ENCODE peak calls at places on chromosomes 1 and 21, in nine cellular contexts. One of them, this sample, is unnamed.

GRCh38 chr21:33265664-33266049 is 510 bp upstream of the IL10RB start:
- DNase-seq in sigmoid colon: peak
- DNase-seq in spleen: peak
- DNase-seq in transverse colon: peak
- DNase-seq in fibroblast of pulmonary artery: no peak
- DNase-seq in GM10248: peak
- DNase-seq in glutamatergic neuron: no peak
- DNase-seq in GM13976: peak
- DNase-seq in H9: peak
- DNase-seq in this sample: peak

GRCh38 chr1:174077755-174078490 is 55.8 kb upstream of the RC3H1 start:
- DNase-seq in fibroblast of pulmonary artery: no peak
- DNase-seq in sigmoid colon: no peak
- DNase-seq in transverse colon: no peak
- DNase-seq in GM13976: no peak
- DNase-seq in H9: peak
- DNase-seq in spleen: no peak
- DNase-seq in glutamatergic neuron: no peak
- DNase-seq in GM10248: no peak
- DNase-seq in this sample: no peak

GRCh38 chr21:37475186-37475868 is 108.8 kb downstream of the DYRK1A start:
- DNase-seq in transverse colon: no peak
- DNase-seq in fibroblast of pulmonary artery: no peak
- DNase-seq in glutamatergic neuron: no peak
- DNase-seq in GM10248: no peak
- DNase-seq in H9: no peak
- DNase-seq in spleen: no peak
- DNase-seq in GM13976: no peak
- DNase-seq in sigmoid colon: no peak
- DNase-seq in this sample: no peak

GRCh38 chr1:116164890-116165176 is 53.6 kb downstream of the MAB21L3 start:
- DNase-seq in spleen: no peak
- DNase-seq in sigmoid colon: no peak
- DNase-seq in GM13976: no peak
- DNase-seq in H9: no peak
- DNase-seq in GM10248: no peak
- DNase-seq in glutamatergic neuron: no peak
- DNase-seq in transverse colon: no peak
- DNase-seq in fibroblast of pulmonary artery: no peak
- DNase-seq in this sample: no peak

GRCh38 chr1:173062156-173062938 is 11.6 kb upstream of the TNFSF18 start:
- DNase-seq in GM10248: no peak
- DNase-seq in sigmoid colon: no peak
- DNase-seq in fibroblast of pulmonary artery: peak
- DNase-seq in glutamatergic neuron: no peak
- DNase-seq in GM13976: no peak
- DNase-seq in H9: no peak
- DNase-seq in spleen: no peak
- DNase-seq in transverse colon: no peak
- DNase-seq in this sample: no peak

GRCh38 chr1:66628951-66629350 is 95.0 kb downstream of the SGIP1 start:
- DNase-seq in H9: no peak
- DNase-seq in GM13976: no peak
- DNase-seq in fibroblast of pulmonary artery: no peak
- DNase-seq in GM10248: no peak
- DNase-seq in spleen: no peak
- DNase-seq in sigmoid colon: no peak
- DNase-seq in glutamatergic neuron: no peak
- DNase-seq in transverse colon: no peak
- DNase-seq in this sample: no peak

GRCh38 chr1:116340506-116341240 is 32.4 kb upstream of the ATP1A1 start:
- DNase-seq in GM10248: no peak
- DNase-seq in H9: no peak
- DNase-seq in spleen: no peak
- DNase-seq in transverse colon: no peak
- DNase-seq in glutamatergic neuron: no peak
- DNase-seq in GM13976: no peak
- DNase-seq in sigmoid colon: no peak
- DNase-seq in fibroblast of pulmonary artery: no peak
- DNase-seq in this sample: no peak

GRCh38 chr1:167612986-167613385 is 17.0 kb upstream of the RCSD1 start:
- DNase-seq in transverse colon: no peak
- DNase-seq in H9: no peak
- DNase-seq in fibroblast of pulmonary artery: no peak
- DNase-seq in sigmoid colon: no peak
- DNase-seq in glutamatergic neuron: no peak
- DNase-seq in GM10248: no peak
- DNase-seq in spleen: no peak
- DNase-seq in GM13976: no peak
- DNase-seq in this sample: no peak

GRCh38 chr1:89900323-89900722 is 79.5 kb downstream of the LRRC8D start:
- DNase-seq in transverse colon: no peak
- DNase-seq in H9: no peak
- DNase-seq in fibroblast of pulmonary artery: no peak
- DNase-seq in glutamatergic neuron: no peak
- DNase-seq in GM10248: no peak
- DNase-seq in spleen: no peak
- DNase-seq in GM13976: no peak
- DNase-seq in sigmoid colon: no peak
- DNase-seq in this sample: no peak

GRCh38 chr1:10430216-10431064 is at the start of gene CENPS:
- DNase-seq in sigmoid colon: peak
- DNase-seq in GM10248: peak
- DNase-seq in spleen: peak
- DNase-seq in glutamatergic neuron: peak
- DNase-seq in H9: peak
- DNase-seq in GM13976: peak
- DNase-seq in fibroblast of pulmonary artery: peak
- DNase-seq in transverse colon: peak
- DNase-seq in this sample: peak

GRCh38 chr1:10432910-10433785 is 2.9 kb downstream of the CENPS start:
- DNase-seq in fibroblast of pulmonary artery: no peak
- DNase-seq in transverse colon: no peak
- DNase-seq in glutamatergic neuron: no peak
- DNase-seq in GM13976: no peak
- DNase-seq in H9: no peak
- DNase-seq in sigmoid colon: no peak
- DNase-seq in spleen: no peak
- DNase-seq in GM10248: no peak
- DNase-seq in this sample: no peak

GRCh38 chr1:10429868-10430215 is 391 bp upstream of the CENPS start:
- DNase-seq in glutamatergic neuron: no peak
- DNase-seq in GM10248: no peak
- DNase-seq in GM13976: peak
- DNase-seq in sigmoid colon: no peak
- DNase-seq in spleen: no peak
- DNase-seq in transverse colon: peak
- DNase-seq in H9: no peak
- DNase-seq in fibroblast of pulmonary artery: peak
- DNase-seq in this sample: no peak

GRCh38 chr1:10431065-10431730 is 965 bp downstream of the CENPS start:
- DNase-seq in transverse colon: no peak
- DNase-seq in GM13976: no peak
- DNase-seq in glutamatergic neuron: no peak
- DNase-seq in fibroblast of pulmonary artery: no peak
- DNase-seq in GM10248: no peak
- DNase-seq in H9: no peak
- DNase-seq in sigmoid colon: no peak
- DNase-seq in spleen: no peak
- DNase-seq in this sample: peak

DNA sequence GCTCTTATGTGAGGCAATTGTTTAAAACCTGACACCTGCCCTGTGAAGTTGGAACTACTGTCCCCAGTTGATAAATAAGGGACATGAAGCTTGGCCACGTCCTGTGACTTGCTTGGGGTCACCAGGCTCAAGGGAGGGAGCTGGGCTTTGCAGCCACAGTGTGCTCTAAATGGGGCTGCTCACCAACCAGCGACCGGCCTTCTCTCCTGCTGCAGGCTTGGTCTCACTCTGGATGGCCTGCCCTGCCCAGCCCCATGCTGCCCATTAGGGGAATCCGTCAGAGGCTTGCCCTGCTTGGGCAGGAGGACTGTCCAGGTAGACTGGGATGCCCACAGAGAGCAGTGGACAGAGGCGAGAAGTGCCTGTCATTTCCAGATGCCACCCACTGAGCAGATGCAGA is 1.3 kb upstream of the CENPS start:
- DNase-seq in transverse colon: no peak
- DNase-seq in spleen: no peak
- DNase-seq in fibroblast of pulmonary artery: no peak
- DNase-seq in GM10248: no peak
- DNase-seq in GM13976: no peak
- DNase-seq in H9: no peak
- DNase-seq in glutamatergic neuron: no peak
- DNase-seq in sigmoid colon: peak
- DNase-seq in this sample: no peak
- TF ChIP-seq CTCF in transverse colon: no peak
- TF ChIP-seq CTCF in spleen: no peak
- TF ChIP-seq CTCF in fibroblast of pulmonary artery: no peak
- TF ChIP-seq CTCF in GM10248: no peak
- TF ChIP-seq CTCF in GM13976: no peak
- TF ChIP-seq CTCF in H9: no peak
- TF ChIP-seq CTCF in glutamatergic neuron: no peak
- TF ChIP-seq CTCF in sigmoid colon: no peak
- TF ChIP-seq CTCF in this sample: no peak

DNA sequence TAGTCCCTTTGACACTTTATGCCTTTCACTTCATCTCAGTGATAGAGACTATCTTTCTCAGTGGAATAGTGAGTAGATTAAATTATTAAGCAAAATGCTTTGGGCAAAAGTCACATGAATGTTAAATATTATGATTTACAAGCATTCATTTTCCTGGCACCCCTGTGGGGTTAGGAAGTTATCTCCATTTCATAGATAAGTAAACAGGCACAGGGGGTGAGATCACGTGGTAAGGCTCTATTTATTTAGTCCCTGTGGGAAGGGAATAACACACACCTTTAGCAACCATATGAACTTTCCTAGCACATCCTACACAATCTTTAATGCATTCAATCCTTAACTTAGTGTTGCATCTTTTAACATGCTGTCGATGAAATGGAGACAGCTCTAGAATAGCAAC is 12.3 kb downstream of the PSMB2 start:
- DNase-seq in GM10248: no peak
- DNase-seq in spleen: no peak
- DNase-seq in sigmoid colon: no peak
- DNase-seq in H9: no peak
- DNase-seq in fibroblast of pulmonary artery: no peak
- DNase-seq in transverse colon: no peak
- DNase-seq in GM13976: no peak
- DNase-seq in glutamatergic neuron: no peak
- DNase-seq in this sample: no peak
- TF ChIP-seq CTCF in GM10248: no peak
- TF ChIP-seq CTCF in spleen: no peak
- TF ChIP-seq CTCF in sigmoid colon: no peak
- TF ChIP-seq CTCF in H9: no peak
- TF ChIP-seq CTCF in fibroblast of pulmonary artery: no peak
- TF ChIP-seq CTCF in transverse colon: no peak
- TF ChIP-seq CTCF in GM13976: no peak
- TF ChIP-seq CTCF in glutamatergic neuron: no peak
- TF ChIP-seq CTCF in this sample: no peak

GRCh38 chr1:29341936-29342335 is 105.6 kb downstream of the PTPRU start:
- DNase-seq in GM13976: no peak
- DNase-seq in fibroblast of pulmonary artery: peak
- DNase-seq in sigmoid colon: no peak
- DNase-seq in GM10248: no peak
- DNase-seq in H9: no peak
- DNase-seq in glutamatergic neuron: no peak
- DNase-seq in spleen: no peak
- DNase-seq in transverse colon: no peak
- DNase-seq in this sample: no peak
- TF ChIP-seq CTCF in GM13976: no peak
- TF ChIP-seq CTCF in fibroblast of pulmonary artery: peak
- TF ChIP-seq CTCF in sigmoid colon: no peak
- TF ChIP-seq CTCF in GM10248: no peak
- TF ChIP-seq CTCF in H9: peak
- TF ChIP-seq CTCF in glutamatergic neuron: no peak
- TF ChIP-seq CTCF in spleen: no peak
- TF ChIP-seq CTCF in transverse colon: no peak
- TF ChIP-seq CTCF in this sample: no peak

DNA sequence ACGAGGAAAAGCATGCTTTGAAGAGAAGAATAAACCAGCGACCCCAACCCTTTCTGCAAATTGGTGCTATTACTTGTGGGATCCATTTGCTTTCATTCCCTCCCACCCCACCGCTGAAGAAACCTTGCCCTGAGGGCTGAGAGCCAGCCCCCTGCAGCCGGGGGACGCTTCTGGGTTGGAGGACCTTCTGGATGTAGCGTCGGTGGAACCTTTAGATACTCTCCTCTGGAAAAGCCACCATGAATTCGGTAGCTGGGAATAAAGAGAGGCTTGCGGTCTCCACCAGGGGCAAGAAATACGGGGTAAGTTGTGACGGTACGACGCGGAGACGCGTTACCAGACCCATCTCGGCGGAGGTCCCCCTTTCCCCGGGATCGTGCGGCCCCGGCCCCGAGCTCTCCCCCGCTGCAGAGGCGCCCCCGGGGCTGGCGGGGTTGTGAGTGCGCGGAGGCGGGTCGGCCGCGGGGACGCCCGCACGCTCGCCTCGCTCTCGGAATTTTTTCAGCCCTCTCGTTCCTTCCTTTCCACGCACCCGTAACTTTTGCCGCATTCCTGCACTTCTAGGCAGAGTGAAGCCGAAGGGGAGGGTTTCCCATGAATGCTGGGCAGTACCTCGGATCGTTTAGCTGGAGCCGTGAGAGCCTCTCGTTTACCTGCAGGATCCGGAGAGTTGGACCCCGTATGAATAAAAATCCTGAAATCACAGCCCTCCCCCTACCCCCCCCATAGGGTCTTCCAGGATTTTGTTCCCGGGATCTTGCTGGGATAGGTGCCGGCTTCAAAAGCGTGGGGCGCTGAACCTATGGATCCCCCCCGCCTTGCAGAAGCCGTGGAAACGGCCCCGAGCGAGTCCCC is 628 bp downstream of the KIF26B start:
- DNase-seq in fibroblast of pulmonary artery: peak
- DNase-seq in GM10248: peak
- DNase-seq in spleen: no peak
- DNase-seq in glutamatergic neuron: peak
- DNase-seq in GM13976: peak
- DNase-seq in sigmoid colon: no peak
- DNase-seq in transverse colon: no peak
- DNase-seq in H9: peak
- DNase-seq in this sample: peak
- TF ChIP-seq CTCF in fibroblast of pulmonary artery: no peak
- TF ChIP-seq CTCF in GM10248: no peak
- TF ChIP-seq CTCF in spleen: no peak
- TF ChIP-seq CTCF in glutamatergic neuron: no peak
- TF ChIP-seq CTCF in GM13976: no peak
- TF ChIP-seq CTCF in sigmoid colon: no peak
- TF ChIP-seq CTCF in transverse colon: no peak
- TF ChIP-seq CTCF in H9: no peak
- TF ChIP-seq CTCF in this sample: no peak